ENCODE peak calls at places on chromosomes 5 and 9, in seven cellular contexts. M is A673, R is astrocyte, V is SK-N-SH, L is colonic mucosa, S is GM12864, A is OCI-LY7. F is an unnamed sample.
A peak's percentile ranks its signal among the peaks of the same experiment; 100 is the strongest.

GRCh38 chr9:134218230-134218629 is 53.9 kb upstream of the RNU6ATAC start:
- DNase-seq in M (no peak), R (no peak), V (peak; percentile 25), L (no peak), S (no peak), A (no peak), F (no peak)

GRCh38 chr5:8906303-8906967 is 639.4 kb downstream of the SEMA5A start:
- DNase-seq in M (no peak), R (peak; percentile 90), V (no peak), L (no peak), S (no peak), A (no peak), F (peak; percentile 91)

GRCh38 chr9:75238311-75238976 is 150.1 kb downstream of the OSTF1 start:
- DNase-seq in M (peak; percentile 75), R (peak; percentile 6), V (peak; percentile 32), L (peak; percentile 71), S (peak; percentile 19), A (peak; percentile 27), F (peak; percentile 53)

GRCh38 chr5:16934669-16935068 is 1.4 kb downstream of the MYO10 start:
- DNase-seq in M (no peak), R (peak; percentile 50), V (no peak), L (no peak), S (no peak), A (no peak), F (peak; percentile 44)

GRCh38 chr9:92717201-92718085 is 47.2 kb downstream of the BICD2 start:
- DNase-seq in M (no peak), R (no peak), V (no peak), L (no peak), S (no peak), A (peak; percentile 55), F (no peak)

GRCh38 chr5:74919487-74919886 is 53.3 kb upstream of the FAM169A start:
- DNase-seq in M (peak; percentile 72), R (peak; percentile 41), V (peak; percentile 69), L (no peak), S (no peak), A (peak; percentile 12), F (peak; percentile 74)

GRCh38 chr9:134326754-134327526 is 685 bp downstream of the RXRA start:
- DNase-seq in M (no peak), R (no peak), V (peak; percentile 84), L (peak; percentile 18), S (no peak), A (no peak), F (peak; percentile 31)

GRCh38 chr9:133269537-133270357 is 5.3 kb downstream of the ABO start:
- DNase-seq in M (no peak), R (no peak), V (no peak), L (peak; percentile 65), S (no peak), A (no peak), F (no peak)

GRCh38 chr5:113319256-113320053 is 115.3 kb downstream of the TSSK1B start:
- DNase-seq in M (no peak), R (no peak), V (no peak), L (no peak), S (no peak), A (no peak), F (no peak)

GRCh38 chr9:13330396-13331004 is 51.0 kb upstream of the MPDZ start:
- DNase-seq in M (no peak), R (no peak), V (peak; percentile 52), L (no peak), S (no peak), A (no peak), F (no peak)

GRCh38 chr5:122220498-122220897 is 91.2 kb downstream of the ZNF474 start:
- DNase-seq in M (no peak), R (no peak), V (no peak), L (no peak), S (no peak), A (no peak), F (no peak)

GRCh38 chr5:170306381-170306790 is 8.8 kb upstream of the LCP2 start:
- DNase-seq in M (peak; percentile 75), R (peak; percentile 20), V (no peak), L (no peak), S (no peak), A (no peak), F (peak; percentile 96)

GRCh38 chr5:156148307-156148706 is 178.7 kb upstream of the SGCD start:
- DNase-seq in M (no peak), R (peak; percentile 23), V (no peak), L (no peak), S (no peak), A (no peak), F (no peak)

GRCh38 chr9:72807765-72808445 is 144.9 kb downstream of the ALDH1A1 start:
- DNase-seq in M (peak; percentile 15), R (no peak), V (peak; percentile 15), L (no peak), S (no peak), A (peak; percentile 6), F (no peak)

GRCh38 chr9:121686930-121687541 is 35.6 kb downstream of the DAB2IP start:
- DNase-seq in M (peak; percentile 73), R (peak; percentile 23), V (peak; percentile 85), L (peak; percentile 90), S (peak; percentile 27), A (peak; percentile 83), F (peak; percentile 68)

GRCh38 chr9:36039696-36040095 is 3.0 kb downstream of the RECK start:
- DNase-seq in M (no peak), R (peak; percentile 70), V (no peak), L (no peak), S (no peak), A (no peak), F (peak; percentile 67)

GRCh38 chr9:117704024-117704575 is at the start of gene TLR4:
- DNase-seq in M (no peak), R (peak; percentile 86), V (no peak), L (peak; percentile 60), S (peak; percentile 45), A (peak; percentile 90), F (peak; percentile 85)

GRCh38 chr5:41797672-41798071 is 72.6 kb downstream of the OXCT1 start:
- DNase-seq in M (no peak), R (no peak), V (no peak), L (no peak), S (no peak), A (no peak), F (no peak)

GRCh38 chr5:156589104-156589858 is 260.8 kb upstream of the PPP1R2B start:
- DNase-seq in M (no peak), R (no peak), V (no peak), L (no peak), S (no peak), A (no peak), F (no peak)

GRCh38 chr5:139472410-139473030 is 1.7 kb downstream of the SMIM33 start:
- DNase-seq in M (no peak), R (no peak), V (no peak), L (no peak), S (no peak), A (no peak), F (no peak)

GRCh38 chr5:148957591-148958202 is 105.2 kb downstream of the SH3TC2 start:
- DNase-seq in M (peak; percentile 68), R (no peak), V (peak; percentile 59), L (peak; percentile 39), S (no peak), A (peak; percentile 76), F (peak; percentile 17)

GRCh38 chr5:147520450-147520849 is 10.6 kb upstream of the DPYSL3 start:
- DNase-seq in M (no peak), R (no peak), V (no peak), L (no peak), S (no peak), A (no peak), F (no peak)

GRCh38 chr9:77015291-77016048 is 4.0 kb upstream of the FOXB2 start:
- DNase-seq in M (no peak), R (no peak), V (peak; percentile 22), L (no peak), S (no peak), A (no peak), F (no peak)

GRCh38 chr9:77013932-77014596 is 5.4 kb upstream of the FOXB2 start:
- DNase-seq in M (no peak), R (no peak), V (peak; percentile 28), L (no peak), S (no peak), A (no peak), F (no peak)

GRCh38 chr9:77016111-77016525 is 3.3 kb upstream of the FOXB2 start:
- DNase-seq in M (no peak), R (no peak), V (peak; percentile 43), L (no peak), S (no peak), A (no peak), F (no peak)

GRCh38 chr9:77013186-77013931 is 6.1 kb upstream of the FOXB2 start:
- DNase-seq in M (no peak), R (no peak), V (peak; percentile 12), L (no peak), S (no peak), A (no peak), F (no peak)

GRCh38 chr9:77014597-77015263 is 4.7 kb upstream of the FOXB2 start:
- DNase-seq in M (no peak), R (no peak), V (no peak), L (no peak), S (no peak), A (no peak), F (no peak)
- TF ChIP-seq CTCF in M (peak; percentile 43), R (peak; percentile 14), V (peak; percentile 37), L (no peak), S (no peak), A (peak; percentile 10), F (peak; percentile 40)

GRCh38 chr5:159094745-159095144 is 5.0 kb downstream of the EBF1 start:
- DNase-seq in M (peak; percentile 87), R (peak; percentile 66), V (peak; percentile 57), L (peak; percentile 43), S (peak; percentile 72), A (peak; percentile 92), F (peak; percentile 95)
- H3K4me3 ChIP-seq in M (no peak overlapping the region), R (peak overlapping the region; percentile 2), V (no peak overlapping the region), L (no peak overlapping the region), S (peak overlapping the region; percentile 73), A (peak overlapping the region; percentile 58), F (peak overlapping the region; percentile 1)

DNA sequence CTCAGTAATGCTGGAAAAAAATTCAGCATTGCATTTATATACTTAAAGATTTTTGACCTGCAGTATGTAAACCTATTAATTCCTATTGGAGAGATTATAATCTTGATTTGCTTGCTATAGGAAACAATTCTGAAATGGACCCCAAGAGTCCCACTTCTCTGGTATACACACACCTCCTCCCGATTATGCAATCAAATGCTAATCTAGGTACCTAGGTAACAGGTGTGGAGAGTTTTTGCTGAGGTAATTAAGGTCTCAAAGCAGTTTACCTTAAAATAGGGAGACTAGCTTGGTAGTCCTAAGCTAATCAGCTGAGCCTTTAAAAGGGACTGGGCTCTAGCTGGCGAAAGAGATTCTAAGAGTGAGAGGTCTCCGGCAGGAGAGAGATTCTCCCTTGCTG is 22.2 kb downstream of the ISOC1 start:
- DNase-seq in M (no peak), R (no peak), V (no peak), L (no peak), S (no peak), A (no peak), F (no peak)
- TF ChIP-seq CTCF in M (no peak), R (no peak), V (no peak), L (no peak), S (no peak), A (no peak), F (no peak)

GRCh38 chr9:124342402-124342945 is 72.8 kb downstream of the PSMB7 start:
- DNase-seq in M (no peak), R (no peak), V (no peak), L (no peak), S (no peak), A (no peak), F (peak; percentile 48)
- H3K4me3 ChIP-seq in M (no peak overlapping the region), R (no peak overlapping the region), V (no peak overlapping the region), L (no peak overlapping the region), S (no peak overlapping the region), A (no peak overlapping the region), F (no peak overlapping the region)